ENCODE peak calls at places on chromosomes 11 and 22, in six cellular contexts. R, T, W, U, S and Q are unnamed samples.

GRCh38 chr22:49160261-49161001 is 667.2 kb downstream of the BRD1 start:
- DNase-seq in R (no peak), T (no peak), W (no peak), U (no peak), S (peak; percentile 27), Q (no peak)

GRCh38 chr11:36156486-36157150 is 132.6 kb downstream of the COMMD9 start:
- DNase-seq in R (no peak), T (no peak), W (no peak), U (peak; percentile 20), S (no peak), Q (no peak)

GRCh38 chr11:8006349-8006977 is 19.3 kb downstream of the EIF3F start:
- DNase-seq in R (no peak), T (peak; percentile 62), W (no peak), U (peak; percentile 81), S (peak; percentile 64), Q (peak; percentile 71)

GRCh38 chr22:43988116-43988817 is 33.0 kb downstream of the SAMM50 start:
- DNase-seq in R (no peak), T (no peak), W (no peak), U (no peak), S (no peak), Q (no peak)

GRCh38 chr11:74678041-74678440 is 53.2 kb downstream of the CHRDL2 start:
- DNase-seq in R (no peak), T (no peak), W (no peak), U (no peak), S (no peak), Q (no peak)

GRCh38 chr11:31387379-31387778 is 17.7 kb downstream of the DNAJC24 start:
- DNase-seq in R (no peak), T (no peak), W (no peak), U (peak; percentile 68), S (no peak), Q (peak; percentile 58)

GRCh38 chr11:67303132-67303988 is at the start of gene SSH3:
- DNase-seq in R (peak; percentile 38), T (peak; percentile 67), W (no peak), U (peak; percentile 72), S (peak; percentile 67), Q (peak; percentile 57)

GRCh38 chr11:63534895-63535461 is 1.6 kb upstream of the PLAAT4 start:
- DNase-seq in R (no peak), T (no peak), W (no peak), U (no peak), S (peak; percentile 63), Q (peak; percentile 47)

GRCh38 chr11:107576497-107577086 is 11.1 kb upstream of the ALKBH8 start:
- DNase-seq in R (peak; percentile 56), T (no peak), W (no peak), U (peak; percentile 62), S (peak; percentile 54), Q (peak; percentile 58)

GRCh38 chr11:57249384-57250319 is 12.6 kb upstream of the APLNR start:
- DNase-seq in R (no peak), T (peak; percentile 29), W (no peak), U (peak; percentile 69), S (no peak), Q (peak; percentile 60)

GRCh38 chr11:119093951-119094815 is 7.5 kb downstream of the DPAGT1 start:
- DNase-seq in R (no peak), T (peak; percentile 37), W (peak; percentile 41), U (peak; percentile 63), S (peak; percentile 72), Q (peak; percentile 55)

GRCh38 chr11:69130586-69131566 is 24.9 kb upstream of the SMIM38 start:
- DNase-seq in R (no peak), T (no peak), W (no peak), U (peak; percentile 21), S (no peak), Q (no peak)

GRCh38 chr11:69521461-69521860 is 40.0 kb downstream of the LINC01488 start:
- DNase-seq in R (no peak), T (no peak), W (no peak), U (no peak), S (peak; percentile 13), Q (no peak)

GRCh38 chr11:120562806-120563425 is 51.4 kb downstream of the GRIK4 start:
- DNase-seq in R (no peak), T (peak; percentile 31), W (no peak), U (no peak), S (no peak), Q (no peak)

GRCh38 chr11:67269401-67270255 is 3.4 kb downstream of the GRK2 start:
- DNase-seq in R (no peak), T (no peak), W (no peak), U (no peak), S (peak; percentile 56), Q (no peak)

GRCh38 chr22:37330200-37331033 is 48.1 kb downstream of the CYTH4 start:
- DNase-seq in R (no peak), T (peak; percentile 77), W (no peak), U (peak; percentile 60), S (no peak), Q (peak; percentile 76)

GRCh38 chr22:36375071-36375980 is 12.4 kb downstream of the MYH9 start:
- DNase-seq in R (no peak), T (no peak), W (no peak), U (no peak), S (peak; percentile 27), Q (no peak)

GRCh38 chr11:64553554-64554201 is 37.3 kb upstream of the SLC22A12 start:
- DNase-seq in R (no peak), T (peak; percentile 62), W (peak; percentile 10), U (peak; percentile 51), S (peak; percentile 61), Q (peak; percentile 52)

GRCh38 chr11:68923614-68924013 is 19.9 kb downstream of the IGHMBP2 start:
- DNase-seq in R (no peak), T (no peak), W (no peak), U (no peak), S (no peak), Q (no peak)

GRCh38 chr22:41831383-41831782 is 1.5 kb upstream of the SREBF2 start:
- DNase-seq in R (no peak), T (no peak), W (no peak), U (peak; percentile 53), S (no peak), Q (no peak)

GRCh38 chr11:63855975-63856374 is 17.1 kb downstream of the MARK2 start:
- DNase-seq in R (no peak), T (no peak), W (no peak), U (no peak), S (peak; percentile 53), Q (no peak)

GRCh38 chr22:30227438-30228228 is 18.9 kb downstream of the LIF start:
- DNase-seq in R (no peak), T (no peak), W (no peak), U (peak; percentile 19), S (no peak), Q (no peak)

GRCh38 chr11:113198907-113199660 is 115.3 kb upstream of the TTC12 start:
- DNase-seq in R (no peak), T (no peak), W (no peak), U (no peak), S (no peak), Q (peak; percentile 74)

GRCh38 chr11:45391168-45391850 is 105.2 kb upstream of the SYT13 start:
- DNase-seq in R (no peak), T (no peak), W (no peak), U (no peak), S (no peak), Q (peak; percentile 28)

GRCh38 chr22:19751497-19752245 is 8.9 kb upstream of the TBX1 start:
- DNase-seq in R (no peak), T (no peak), W (no peak), U (no peak), S (no peak), Q (no peak)